ENCODE peak calls at places on chromosomes 7 and 10, in seven cellular contexts. V is body of pancreas, O is GM20000, U is GM12865, X is astrocyte of the spinal cord, W is right atrium auricular region, C is fibroblast of lung. T is an unnamed sample.

GRCh38 chr7:41885078-41885477 is 182.2 kb upstream of the INHBA start:
- DNase-seq in U (no peak), V (no peak), O (no peak), X (peak; percentile 48), W (no peak), C (peak; percentile 36), T (no peak)

GRCh38 chr7:1458676-1459511 is at the start of gene MICALL2:
- DNase-seq in W (peak; percentile 91), V (peak; percentile 87), O (no peak), X (peak; percentile 88), C (peak; percentile 85), U (no peak), T (peak; percentile 56)

GRCh38 chr7:53458636-53459035 is 423.2 kb downstream of the POM121L12 start:
- DNase-seq in U (no peak), W (no peak), C (no peak), V (no peak), O (no peak), X (no peak), T (no peak)

GRCh38 chr7:41732279-41733062 is 29.6 kb upstream of the INHBA start:
- DNase-seq in O (no peak), W (no peak), V (no peak), C (peak; percentile 53), U (no peak), X (peak; percentile 29), T (no peak)

GRCh38 chr10:6396652-6397051 is 183.4 kb downstream of the PRKCQ start:
- DNase-seq in C (peak; percentile 87), O (no peak), V (no peak), X (peak; percentile 55), U (no peak), W (no peak), T (no peak)

GRCh38 chr10:130485241-130485957 is 349.2 kb downstream of the GLRX3 start:
- DNase-seq in O (no peak), V (no peak), U (no peak), X (no peak), C (no peak), W (no peak), T (no peak)

GRCh38 chr10:75765705-75766104 is 334.3 kb downstream of the LRMDA start:
- DNase-seq in C (no peak), O (no peak), V (no peak), X (no peak), W (no peak), U (no peak), T (no peak)

GRCh38 chr10:48751730-48752129 is 67.1 kb downstream of the WDFY4 start:
- DNase-seq in C (no peak), X (no peak), O (no peak), W (peak; percentile 38), U (no peak), V (no peak), T (no peak)

GRCh38 chr10:92857904-92858514 is 9.7 kb downstream of the EXOC6 start:
- DNase-seq in W (no peak), X (no peak), O (no peak), V (no peak), C (no peak), U (no peak), T (no peak)

GRCh38 chr10:100109670-100110069 is 28.0 kb upstream of the CPN1 start:
- DNase-seq in O (no peak), W (no peak), C (no peak), U (peak; percentile 21), X (no peak), V (no peak), T (no peak)

GRCh38 chr7:8125680-8126444 is 136.1 kb downstream of the ICA1 start:
- DNase-seq in W (no peak), O (peak; percentile 51), C (no peak), U (peak; percentile 93), X (no peak), V (no peak), T (no peak)

GRCh38 chr7:157522954-157523353 is 186.2 kb downstream of the DNAJB6 start:
- DNase-seq in C (no peak), O (no peak), V (no peak), W (peak; percentile 28), U (no peak), X (no peak), T (no peak)

GRCh38 chr7:45589061-45589460 is 14.9 kb downstream of the ADCY1 start:
- DNase-seq in W (no peak), C (no peak), V (no peak), U (no peak), X (no peak), O (no peak), T (no peak)

GRCh38 chr7:64639267-64640001 is 26.5 kb upstream of the ZNF107 start:
- DNase-seq in O (no peak), C (no peak), W (no peak), X (no peak), V (no peak), U (no peak), T (no peak)
- TF ChIP-seq CTCF in O (no peak), C (no peak), W (no peak), X (no peak), V (no peak), U (no peak), T (no peak)

GRCh38 chr7:47326220-47326619 is 255.7 kb downstream of the TNS3 start:
- DNase-seq in V (no peak), X (peak; percentile 87), C (peak; percentile 74), W (no peak), O (no peak), U (no peak), T (no peak)
- TF ChIP-seq CTCF in V (no peak), X (peak; percentile 62), C (peak; percentile 55), W (no peak), O (no peak), U (no peak), T (no peak)

GRCh38 chr7:158740657-158741293 is 36.2 kb upstream of the NCAPG2 start:
- DNase-seq in W (peak; percentile 68), O (no peak), X (peak; percentile 98), V (no peak), U (no peak), C (peak; percentile 91), T (no peak)
- TF ChIP-seq CTCF in W (no peak), O (no peak), X (peak; percentile 29), V (no peak), U (no peak), C (peak; percentile 23), T (no peak)

GRCh38 chr10:43380610-43381222 is 9.3 kb downstream of the FXYD4 start:
- DNase-seq in X (peak; percentile 38), W (no peak), V (no peak), C (peak; percentile 76), O (no peak), U (no peak), T (no peak)
- TF ChIP-seq CTCF in X (no peak), W (no peak), V (no peak), C (peak; percentile 35), O (no peak), U (no peak), T (no peak)

GRCh38 chr10:44650576-44651394 is 260.4 kb upstream of the TMEM72 start:
- DNase-seq in X (no peak), U (no peak), O (no peak), V (no peak), C (no peak), W (no peak), T (no peak)

GRCh38 chr10:44648691-44649090 is 262.4 kb upstream of the TMEM72 start:
- DNase-seq in W (no peak), V (no peak), U (no peak), C (no peak), O (no peak), X (no peak), T (no peak)

GRCh38 chr10:44647877-44648542 is 263.1 kb upstream of the CXCL12 start:
- DNase-seq in V (peak; percentile 51), W (no peak), X (peak; percentile 30), C (peak; percentile 71), O (no peak), U (no peak), T (no peak)

GRCh38 chr10:44651395-44651661 is 259.8 kb upstream of the TMEM72 start:
- DNase-seq in U (no peak), W (no peak), V (no peak), O (no peak), C (no peak), X (no peak), T (no peak)

GRCh38 chr10:44651834-44652233 is 259.3 kb upstream of the TMEM72 start:
- DNase-seq in X (no peak), U (no peak), O (no peak), W (no peak), C (peak; percentile 49), V (no peak), T (no peak)
- TF ChIP-seq CTCF in X (no peak), U (no peak), O (no peak), W (no peak), C (no peak), V (no peak), T (no peak)

DNA sequence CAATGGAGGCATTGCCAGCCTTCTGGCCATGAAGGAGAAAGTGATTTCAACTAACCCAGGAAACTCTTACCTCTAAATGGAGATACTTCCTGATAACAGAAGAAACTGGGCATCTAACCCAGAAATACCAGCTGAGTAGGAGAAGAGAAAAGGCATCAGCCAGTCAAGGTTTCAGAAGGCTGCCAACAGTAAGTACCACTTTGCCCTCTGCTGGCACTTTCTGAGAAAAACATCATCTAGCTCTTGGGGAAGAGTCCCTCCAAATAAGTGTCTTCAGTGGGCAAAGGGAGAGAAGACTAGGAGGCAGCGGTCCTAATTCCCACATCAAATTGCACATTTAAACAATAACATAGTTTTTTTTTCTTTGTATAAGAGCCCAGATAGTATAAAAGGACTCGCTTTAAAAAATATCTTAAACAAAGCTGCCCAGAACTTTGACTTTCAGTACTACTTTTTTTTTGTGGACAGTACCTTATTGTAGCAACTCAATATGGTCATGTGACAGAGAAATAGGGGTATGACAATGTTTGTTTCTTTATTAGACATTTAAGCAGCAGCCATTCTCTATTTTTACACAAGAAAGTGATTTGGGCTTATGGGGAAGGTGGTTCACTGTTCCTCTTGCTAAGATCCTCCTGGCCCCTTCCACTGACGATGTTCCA is 157.3 kb downstream of the CTTNBP2 start:
- DNase-seq in U (peak; percentile 65), C (peak; percentile 76), W (no peak), X (peak; percentile 61), V (peak; percentile 31), O (peak; percentile 46), T (no peak)
- TF ChIP-seq CTCF in U (peak; percentile 57), C (peak; percentile 67), W (no peak), X (peak; percentile 60), V (peak; percentile 50), O (peak; percentile 42), T (no peak)

GRCh38 chr7:86911703-86912102 is 147.8 kb downstream of the ELAPOR2 start:
- DNase-seq in O (no peak), X (no peak), W (no peak), C (no peak), V (no peak), U (peak; percentile 9), T (no peak)
- TF ChIP-seq CTCF in O (no peak), X (no peak), W (no peak), C (no peak), V (no peak), U (peak; percentile 13), T (no peak)

DNA sequence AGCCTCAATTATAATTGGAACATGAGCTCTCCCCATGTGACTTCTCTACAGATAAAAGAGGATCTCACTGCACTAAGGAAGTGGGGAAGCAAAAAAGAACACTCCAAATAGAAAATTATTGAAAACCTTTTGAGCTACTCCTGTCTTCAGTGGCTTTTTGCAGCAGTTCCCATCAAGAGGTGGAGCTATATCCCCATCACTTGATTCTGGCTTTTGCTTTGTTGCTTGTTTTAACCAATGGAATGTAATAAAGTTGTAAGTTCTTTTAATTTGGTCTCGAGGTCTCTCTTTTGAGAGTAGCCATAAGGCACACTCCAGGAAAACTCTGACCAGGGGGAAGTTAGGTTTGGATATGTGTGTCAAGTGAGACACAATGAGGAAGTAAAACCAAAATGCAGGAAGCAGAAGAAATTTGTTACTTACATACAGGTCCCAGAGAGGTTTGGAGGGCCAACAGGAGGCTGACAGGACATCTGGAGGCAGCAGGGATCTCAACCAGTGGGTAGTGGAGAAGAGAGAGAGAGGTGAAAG is 569.4 kb downstream of the HTR7 start:
- DNase-seq in U (peak; percentile 12), O (no peak), W (no peak), V (no peak), C (peak; percentile 81), X (peak; percentile 74), T (no peak)
- TF ChIP-seq CTCF in U (no peak), O (no peak), W (no peak), V (no peak), C (peak; percentile 63), X (peak; percentile 65), T (no peak)